ENCODE peak calls at places on chromosomes 4 and X, in four cellular contexts. One of them, this sample, is unnamed.

GRCh38 chr4:114108869-114109268 is 129.4 kb upstream of the ARSJ start:
- DNase-seq in HepG2: peak
- DNase-seq in H1: no peak
- DNase-seq in GM12878: peak
- DNase-seq in this sample: no peak

GRCh38 chr4:36281384-36282106 is at the start of gene DTHD1:
- DNase-seq in HepG2: no peak
- DNase-seq in H1: no peak
- DNase-seq in GM12878: no peak
- DNase-seq in this sample: no peak

GRCh38 chr4:4575284-4576211 is 33.7 kb upstream of the STX18 start:
- DNase-seq in HepG2: no peak
- DNase-seq in H1: peak
- DNase-seq in GM12878: peak
- DNase-seq in this sample: peak

GRCh38 chrX:46330981-46331380 is 214.2 kb downstream of the ZNF674 start:
- DNase-seq in HepG2: no peak
- DNase-seq in H1: no peak
- DNase-seq in GM12878: no peak
- DNase-seq in this sample: no peak

GRCh38 chr4:86512631-86513030 is 81.5 kb upstream of the PTPN13 start:
- DNase-seq in HepG2: no peak
- DNase-seq in H1: no peak
- DNase-seq in GM12878: no peak
- DNase-seq in this sample: no peak

GRCh38 chrX:39670281-39670680 is 427.5 kb downstream of the BCOR start:
- DNase-seq in HepG2: no peak
- DNase-seq in H1: no peak
- DNase-seq in GM12878: no peak
- DNase-seq in this sample: no peak

GRCh38 chr4:128347175-128347868 is 59.7 kb upstream of the PGRMC2 start:
- DNase-seq in HepG2: no peak
- DNase-seq in H1: no peak
- DNase-seq in GM12878: no peak
- DNase-seq in this sample: no peak

GRCh38 chr4:108965031-108965430 is 202.2 kb upstream of the ETNPPL start:
- DNase-seq in HepG2: no peak
- DNase-seq in H1: no peak
- DNase-seq in GM12878: no peak
- DNase-seq in this sample: no peak

GRCh38 chr4:76950846-76951321 is 1.3 kb downstream of the SEPTIN11 start:
- DNase-seq in HepG2: no peak
- DNase-seq in H1: no peak
- DNase-seq in GM12878: no peak
- DNase-seq in this sample: no peak

GRCh38 chrX:7647826-7648225 is 195.1 kb upstream of the VCX start:
- DNase-seq in HepG2: no peak
- DNase-seq in H1: no peak
- DNase-seq in GM12878: no peak
- DNase-seq in this sample: no peak

GRCh38 chr4:137664416-137664815 is 132.1 kb upstream of the PCDH18 start:
- DNase-seq in HepG2: no peak
- DNase-seq in H1: no peak
- DNase-seq in GM12878: no peak
- DNase-seq in this sample: no peak

GRCh38 chr4:30840571-30840970 is 120.4 kb downstream of the PCDH7 start:
- DNase-seq in HepG2: no peak
- DNase-seq in H1: no peak
- DNase-seq in GM12878: no peak
- DNase-seq in this sample: no peak

GRCh38 chr4:87540176-87541058 is 11.2 kb upstream of the SPARCL1 start:
- DNase-seq in HepG2: no peak
- DNase-seq in H1: no peak
- DNase-seq in GM12878: no peak
- DNase-seq in this sample: no peak

GRCh38 chr4:169645627-169646026 is 25.2 kb downstream of the CLCN3 start:
- DNase-seq in HepG2: no peak
- DNase-seq in H1: no peak
- DNase-seq in GM12878: no peak
- DNase-seq in this sample: no peak

GRCh38 chr4:182447938-182448280 is 204.7 kb downstream of the TENM3 start:
- DNase-seq in HepG2: no peak
- DNase-seq in H1: no peak
- DNase-seq in GM12878: no peak
- DNase-seq in this sample: no peak

GRCh38 chrX:153719701-153720100 is 4.5 kb downstream of the BCAP31 start:
- DNase-seq in HepG2: no peak
- DNase-seq in H1: no peak
- DNase-seq in GM12878: no peak
- DNase-seq in this sample: no peak

GRCh38 chrX:31421441-31421840 is 349.6 kb upstream of the FTHL17 start:
- DNase-seq in HepG2: no peak
- DNase-seq in H1: no peak
- DNase-seq in GM12878: no peak
- DNase-seq in this sample: no peak

GRCh38 chr4:41796545-41797210 is 48.2 kb upstream of the PHOX2B start:
- DNase-seq in HepG2: no peak
- DNase-seq in H1: peak
- DNase-seq in GM12878: no peak
- DNase-seq in this sample: peak

GRCh38 chrX:100648601-100649417 is 4.8 kb downstream of the SRPX2 start:
- DNase-seq in HepG2: peak
- DNase-seq in H1: no peak
- DNase-seq in GM12878: no peak
- DNase-seq in this sample: no peak
- H3K9ac ChIP-seq in HepG2: peak
- H3K9ac ChIP-seq in H1: no peak
- H3K9ac ChIP-seq in GM12878: no peak
- H3K9ac ChIP-seq in this sample: no peak

DNA sequence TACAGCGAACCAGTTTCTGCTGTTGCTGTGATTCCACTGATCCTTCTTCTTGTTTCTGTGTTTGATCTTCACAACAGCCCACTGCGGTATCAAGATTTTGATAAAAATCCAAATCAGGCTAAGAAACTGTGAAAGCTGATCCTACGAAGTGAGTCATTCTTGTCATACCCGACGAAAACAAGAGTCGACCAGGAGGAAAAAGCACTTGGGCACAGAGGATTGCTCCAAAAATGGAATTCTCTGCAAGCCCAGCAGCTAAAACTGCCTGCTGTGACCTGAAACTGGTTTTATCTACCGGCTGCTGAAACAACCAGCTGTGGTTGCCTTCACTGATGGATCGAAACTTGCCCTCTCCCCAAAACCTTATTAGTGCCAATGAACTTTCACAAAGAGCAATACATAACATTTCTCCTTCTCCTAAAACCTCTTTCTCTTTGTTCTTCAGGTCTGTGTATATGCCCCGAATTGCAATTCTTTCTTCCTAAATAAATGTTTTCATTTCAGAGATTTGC is 607.0 kb upstream of the PRKX start:
- DNase-seq in HepG2: no peak
- DNase-seq in H1: no peak
- DNase-seq in GM12878: no peak
- DNase-seq in this sample: no peak
- TF ChIP-seq SUZ12 in HepG2: no peak
- TF ChIP-seq SUZ12 in H1: no peak
- TF ChIP-seq SUZ12 in GM12878: no peak
- TF ChIP-seq SUZ12 in this sample: no peak

DNA sequence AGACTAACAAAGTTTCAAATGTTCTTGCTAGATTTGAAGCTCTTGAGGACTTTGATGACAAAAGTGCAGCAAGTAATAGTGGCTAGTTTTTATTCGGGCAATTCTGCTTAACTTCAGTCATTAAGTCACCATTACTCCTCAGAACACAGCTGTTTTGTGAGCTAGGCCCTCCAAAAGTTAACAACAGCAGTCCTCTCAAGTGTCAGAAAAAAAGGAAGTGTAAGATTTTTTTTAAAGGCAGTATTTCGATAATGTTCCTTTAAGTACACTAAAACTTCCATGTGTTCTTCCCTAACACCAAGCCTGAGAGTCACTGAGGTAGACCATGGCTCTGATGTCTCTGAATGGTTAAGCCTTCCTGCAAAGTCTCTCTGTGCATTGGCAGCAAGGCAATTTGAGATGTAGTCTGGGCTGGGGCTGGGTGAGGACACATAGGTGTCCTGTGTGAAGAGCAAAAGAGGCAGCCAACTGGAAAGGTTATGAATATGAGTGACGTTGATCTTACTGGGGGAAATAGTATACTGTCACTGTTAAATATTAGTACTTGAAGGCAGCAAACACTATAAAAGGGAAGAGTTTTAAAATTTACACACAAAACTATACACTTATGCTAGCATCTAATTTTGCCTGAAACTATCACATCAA is 174.0 kb upstream of the MAP3K15 start:
- DNase-seq in HepG2: no peak
- DNase-seq in H1: no peak
- DNase-seq in GM12878: no peak
- DNase-seq in this sample: no peak
- TF ChIP-seq ZNF274 in HepG2: no peak
- TF ChIP-seq ZNF274 in H1: no peak
- TF ChIP-seq ZNF274 in GM12878: no peak
- TF ChIP-seq ZNF274 in this sample: no peak

DNA sequence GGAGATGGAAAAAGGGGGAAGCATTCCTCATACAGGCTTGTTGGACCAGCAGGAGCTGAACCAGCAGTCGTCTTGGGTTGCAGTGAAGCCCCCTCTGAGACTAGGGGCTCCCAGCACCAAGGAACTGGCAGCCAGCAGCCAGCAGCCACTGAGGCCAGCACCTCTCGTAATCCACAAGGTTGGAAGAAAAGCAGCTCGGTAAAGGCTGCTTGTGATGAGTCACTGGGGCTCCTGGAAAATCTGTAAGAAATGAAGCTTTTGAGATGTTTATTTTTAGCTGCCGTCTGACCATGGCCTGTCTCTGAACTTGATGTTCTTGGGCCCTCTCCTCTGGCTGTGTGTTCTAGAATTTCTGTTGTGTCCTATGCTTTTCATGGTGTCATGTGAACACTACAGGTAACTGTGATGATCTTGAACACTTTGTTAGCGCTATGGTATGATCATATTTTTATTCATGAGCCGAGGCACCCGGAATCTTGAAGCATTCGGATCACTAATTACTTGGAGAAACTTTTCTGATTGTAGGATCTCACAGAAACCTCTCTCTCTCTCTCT is 18.6 kb downstream of the CLCN4 start:
- DNase-seq in HepG2: no peak
- DNase-seq in H1: no peak
- DNase-seq in GM12878: no peak
- DNase-seq in this sample: no peak
- H3K9ac ChIP-seq in HepG2: no peak
- H3K9ac ChIP-seq in H1: no peak
- H3K9ac ChIP-seq in GM12878: no peak
- H3K9ac ChIP-seq in this sample: no peak

GRCh38 chr4:164572877-164573279 is 181.1 kb upstream of the SMIM31 start:
- DNase-seq in HepG2: no peak
- DNase-seq in H1: no peak
- DNase-seq in GM12878: no peak
- DNase-seq in this sample: no peak
- TF ChIP-seq SUZ12 in HepG2: no peak
- TF ChIP-seq SUZ12 in H1: no peak
- TF ChIP-seq SUZ12 in GM12878: no peak
- TF ChIP-seq SUZ12 in this sample: no peak

GRCh38 chr4:105836537-105836936 is 58.7 kb upstream of the NPNT start:
- DNase-seq in HepG2: no peak
- DNase-seq in H1: no peak
- DNase-seq in GM12878: no peak
- DNase-seq in this sample: no peak

GRCh38 chr4:105831189-105831588 is 64.1 kb upstream of the NPNT start:
- DNase-seq in HepG2: no peak
- DNase-seq in H1: no peak
- DNase-seq in GM12878: no peak
- DNase-seq in this sample: no peak

GRCh38 chr4:105837037-105837436 is 58.2 kb upstream of the NPNT start:
- DNase-seq in HepG2: no peak
- DNase-seq in H1: no peak
- DNase-seq in GM12878: no peak
- DNase-seq in this sample: no peak

GRCh38 chr4:105838082-105838481 is 57.2 kb upstream of the NPNT start:
- DNase-seq in HepG2: peak
- DNase-seq in H1: no peak
- DNase-seq in GM12878: no peak
- DNase-seq in this sample: no peak

GRCh38 chr4:105835177-105835576 is 60.1 kb upstream of the NPNT start:
- DNase-seq in HepG2: no peak
- DNase-seq in H1: no peak
- DNase-seq in GM12878: no peak
- DNase-seq in this sample: no peak
- TF ChIP-seq ZNF274 in HepG2: no peak
- TF ChIP-seq ZNF274 in H1: no peak
- TF ChIP-seq ZNF274 in GM12878: no peak
- TF ChIP-seq ZNF274 in this sample: no peak

GRCh38 chr4:7206856-7207567 is 14.7 kb downstream of the SORCS2 start:
- DNase-seq in HepG2: no peak
- DNase-seq in H1: no peak
- DNase-seq in GM12878: no peak
- DNase-seq in this sample: peak
- H3K9ac ChIP-seq in HepG2: no peak
- H3K9ac ChIP-seq in H1: no peak
- H3K9ac ChIP-seq in GM12878: no peak
- H3K9ac ChIP-seq in this sample: peak

GRCh38 chr4:17347445-17347844 is 164.4 kb downstream of the QDPR start:
- DNase-seq in HepG2: peak
- DNase-seq in H1: peak
- DNase-seq in GM12878: no peak
- DNase-seq in this sample: peak
- TF ChIP-seq SUZ12 in HepG2: no peak
- TF ChIP-seq SUZ12 in H1: no peak
- TF ChIP-seq SUZ12 in GM12878: no peak
- TF ChIP-seq SUZ12 in this sample: no peak

GRCh38 chr4:173252024-173252935 is 81.9 kb downstream of the HMGB2 start:
- DNase-seq in HepG2: peak
- DNase-seq in H1: no peak
- DNase-seq in GM12878: peak
- DNase-seq in this sample: no peak
- TF ChIP-seq ZNF274 in HepG2: no peak
- TF ChIP-seq ZNF274 in H1: no peak
- TF ChIP-seq ZNF274 in GM12878: no peak
- TF ChIP-seq ZNF274 in this sample: no peak